ENCODE peak calls at places on chromosomes 7 and 10, in seven cellular contexts. L is GM23248, M is right cardiac atrium, B is upper lobe of right lung, S is ovary, V is pancreas, A is esophagus squamous epithelium. R is an unnamed sample. For H3K4me1, the result is how much of the 10 kb centered on the place peaks cover.

GRCh38 chr7:83655951-83656556 is 7.1 kb upstream of the SEMA3E start:
- DNase-seq in L (peak), M (no peak), B (no peak), S (no peak), V (peak), A (no peak), R (no peak)

GRCh38 chr7:15855726-15856125 is 169.2 kb upstream of the MEOX2 start:
- DNase-seq in L (no peak), M (no peak), B (no peak), S (no peak), V (no peak), A (no peak), R (no peak)

GRCh38 chr10:72239409-72239808 is 23.3 kb upstream of the ASCC1 start:
- DNase-seq in L (no peak), M (no peak), B (no peak), S (no peak), V (no peak), A (no peak), R (no peak)

GRCh38 chr7:157043745-157044144 is 33.3 kb upstream of the MNX1 start:
- DNase-seq in L (peak), M (no peak), B (no peak), S (no peak), V (no peak), A (no peak), R (no peak)

GRCh38 chr7:34723866-34724490 is 66.0 kb downstream of the NPSR1 start:
- DNase-seq in L (no peak), M (no peak), B (no peak), S (no peak), V (no peak), A (no peak), R (no peak)

GRCh38 chr10:10462116-10462515 is 555.6 kb upstream of the CELF2 start:
- DNase-seq in L (no peak), M (no peak), B (no peak), S (no peak), V (no peak), A (no peak), R (no peak)

GRCh38 chr10:88318803-88319202 is 264.3 kb downstream of the RNLS start:
- DNase-seq in L (peak), M (no peak), B (no peak), S (no peak), V (no peak), A (no peak), R (no peak)

GRCh38 chr7:1884583-1885350 is 214.7 kb downstream of the ELFN1 start:
- DNase-seq in L (peak), M (peak), B (no peak), S (no peak), V (no peak), A (no peak), R (no peak)

GRCh38 chr10:51683031-51683830 is 16.2 kb downstream of the CSTF2T start:
- DNase-seq in L (peak), M (no peak), B (no peak), S (no peak), V (no peak), A (no peak), R (no peak)

GRCh38 chr7:27095050-27095896 is 527 bp downstream of the HOXA1 start:
- DNase-seq in L (no peak), M (no peak), B (no peak), S (no peak), V (no peak), A (no peak), R (peak)

GRCh38 chr7:80781561-80781979 is 137.3 kb downstream of the SEMA3C start:
- DNase-seq in L (peak), M (peak), B (no peak), S (no peak), V (no peak), A (no peak), R (no peak)

GRCh38 chr10:78182841-78183240 is 149.2 kb downstream of the RPS24 start:
- DNase-seq in L (no peak), M (no peak), B (no peak), S (no peak), V (no peak), A (no peak), R (no peak)

GRCh38 chr7:9407816-9408215 is 974.4 kb downstream of the NXPH1 start:
- DNase-seq in L (no peak), M (no peak), B (no peak), S (no peak), V (no peak), A (no peak), R (no peak)

GRCh38 chr10:104350146-104350635 is 3.4 kb upstream of the CFAP58 start:
- DNase-seq in L (peak), M (no peak), B (no peak), S (peak), V (no peak), A (no peak), R (peak)

GRCh38 chr10:96524745-96525144 is 11.0 kb upstream of the TLL2 start:
- DNase-seq in L (no peak), M (no peak), B (no peak), S (no peak), V (no peak), A (no peak), R (no peak)

GRCh38 chr7:47253650-47254080 is 328.2 kb downstream of the TNS3 start:
- DNase-seq in L (peak), M (peak), B (no peak), S (peak), V (no peak), A (no peak), R (no peak)

GRCh38 chr7:149199234-149199990 is 4.1 kb downstream of the ZNF282 start:
- DNase-seq in L (peak), M (no peak), B (peak), S (no peak), V (no peak), A (no peak), R (no peak)

GRCh38 chr10:17007381-17007780 is 122.2 kb downstream of the CUBN start:
- DNase-seq in L (no peak), M (no peak), B (no peak), S (no peak), V (no peak), A (no peak), R (no peak)

GRCh38 chr10:62374862-62375710 is 917 bp downstream of the ZNF365 start:
- DNase-seq in L (peak), M (no peak), B (no peak), S (no peak), V (no peak), A (no peak), R (no peak)

GRCh38 chr7:39650676-39651075 is 27.3 kb downstream of the RALA start:
- DNase-seq in L (peak), M (peak), B (no peak), S (no peak), V (no peak), A (no peak), R (no peak)

GRCh38 chr7:20199015-20199737 is 18.0 kb downstream of the MACC1 start:
- DNase-seq in L (peak), M (peak), B (peak), S (no peak), V (peak), A (no peak), R (no peak)

GRCh38 chr10:75739454-75740143 is 308.2 kb downstream of the LRMDA start:
- DNase-seq in L (no peak), M (no peak), B (no peak), S (no peak), V (no peak), A (no peak), R (no peak)

GRCh38 chr10:99917963-99918825 is 91.6 kb downstream of the DNMBP start:
- DNase-seq in L (peak), M (peak), B (peak), S (peak), V (no peak), A (no peak), R (no peak)

GRCh38 chr10:21399392-21400015 is 126.0 kb downstream of the SKIDA1 start:
- DNase-seq in L (peak), M (no peak), B (no peak), S (no peak), V (no peak), A (no peak), R (no peak)

GRCh38 chr10:80924063-80924952 is 386.6 kb downstream of the SH2D4B start:
- DNase-seq in L (peak), M (peak), B (no peak), S (peak), V (peak), A (no peak), R (no peak)

GRCh38 chr10:116211682-116212081 is 61.3 kb downstream of the GFRA1 start:
- DNase-seq in L (peak), M (no peak), B (no peak), S (no peak), V (no peak), A (no peak), R (no peak)

GRCh38 chr7:68720722-68721121 is 877.6 kb upstream of the AUTS2 start:
- DNase-seq in L (no peak), M (no peak), B (no peak), S (no peak), V (no peak), A (no peak), R (no peak)

GRCh38 chr7:108613949-108614381 is 44.3 kb downstream of the DNAJB9 start:
- DNase-seq in L (no peak), M (no peak), B (no peak), S (no peak), V (no peak), A (no peak), R (no peak)

GRCh38 chr10:95421782-95422181 is 131.0 kb upstream of the PDLIM1 start:
- DNase-seq in L (no peak), M (no peak), B (no peak), S (no peak), V (no peak), A (no peak), R (no peak)

GRCh38 chr10:12501324-12501723 is 152.0 kb downstream of the CAMK1D start:
- DNase-seq in L (no peak), M (no peak), B (no peak), S (no peak), V (no peak), A (no peak), R (no peak)

GRCh38 chr7:63789378-63790176 is 209.1 kb upstream of the ZNF722 start:
- DNase-seq in L (no peak), M (peak), B (no peak), S (peak), V (peak), A (no peak), R (no peak)

GRCh38 chr7:4479367-4480039 is 202.6 kb upstream of the FOXK1 start:
- DNase-seq in L (peak), M (no peak), B (no peak), S (no peak), V (peak), A (no peak), R (no peak)

GRCh38 chr10:110414563-110415309 is 83.0 kb upstream of the DUSP5 start:
- DNase-seq in L (peak), M (no peak), B (no peak), S (no peak), V (no peak), A (peak), R (peak)

GRCh38 chr7:135380351-135380750 is 129.6 kb downstream of the CNOT4 start:
- DNase-seq in L (no peak), M (no peak), B (no peak), S (no peak), V (no peak), A (no peak), R (no peak)

GRCh38 chr7:114986181-114986800 is 64.4 kb downstream of the MDFIC start:
- DNase-seq in L (no peak), M (no peak), B (no peak), S (no peak), V (no peak), A (no peak), R (no peak)

GRCh38 chr7:77456711-77457110 is 40.6 kb upstream of the GSAP start:
- DNase-seq in L (no peak), M (no peak), B (no peak), S (no peak), V (no peak), A (no peak), R (no peak)

GRCh38 chr7:80902716-80903308 is 16.0 kb downstream of the SEMA3C start:
- DNase-seq in L (no peak), M (no peak), B (no peak), S (no peak), V (no peak), A (no peak), R (no peak)

DNA sequence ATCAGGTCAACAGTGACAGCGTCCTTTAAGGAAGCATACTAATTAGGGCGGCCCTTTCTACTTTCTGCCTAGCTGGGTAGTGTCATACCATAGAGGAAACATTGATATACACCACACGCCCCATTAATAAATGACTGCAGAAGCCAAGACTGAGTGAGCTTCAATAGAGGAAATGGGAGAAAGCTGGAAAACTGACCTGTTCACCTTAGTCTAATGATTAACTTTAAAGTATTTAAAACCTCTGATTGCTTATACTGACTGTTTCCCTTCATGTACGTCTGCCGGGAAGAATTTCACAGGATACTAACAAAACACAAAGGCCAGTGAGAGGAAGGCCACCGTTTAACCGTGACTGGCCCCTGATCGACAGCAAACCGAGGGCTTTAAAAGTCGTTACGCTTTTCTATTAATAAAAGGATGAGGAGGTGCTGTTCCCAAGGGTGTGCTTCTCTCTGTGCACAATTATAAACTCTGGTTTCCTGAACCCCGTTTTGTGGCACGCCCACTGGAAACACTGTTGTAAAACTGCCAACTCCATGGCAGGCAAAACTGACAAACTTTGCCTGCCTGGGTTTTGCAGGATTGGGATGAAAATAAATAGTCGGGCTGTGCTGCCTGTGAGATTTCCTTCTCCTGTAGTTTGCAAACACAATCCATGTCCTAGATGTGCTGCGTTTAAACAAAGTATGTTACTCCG is 137.6 kb downstream of the NRP1 start:
- DNase-seq in L (no peak), M (no peak), B (no peak), S (no peak), V (peak), A (no peak), R (no peak)
- H3K4me1 ChIP-seq in L (under half), M (under half), B (under half), S (under half), V (under half), A (under half), R (under half)

GRCh38 chr10:22686347-22686746 is 28.0 kb downstream of the PIP4K2A start:
- DNase-seq in L (no peak), M (no peak), B (no peak), S (no peak), V (no peak), A (no peak), R (no peak)
- H3K4me1 ChIP-seq in L (under half), M (under half), B (under half), S (under half), V (under half), A (half or more), R (half or more)

GRCh38 chr10:101064415-101065030 is 2.7 kb downstream of the KAZALD1 start:
- DNase-seq in L (no peak), M (no peak), B (no peak), S (no peak), V (no peak), A (no peak), R (no peak)
- H3K4me1 ChIP-seq in L (under half), M (under half), B (half or more), S (under half), V (under half), A (half or more), R (under half)

GRCh38 chr10:25023278-25023677 is 6.9 kb downstream of the THNSL1 start:
- DNase-seq in L (no peak), M (no peak), B (no peak), S (no peak), V (no peak), A (no peak), R (no peak)
- H3K4me1 ChIP-seq in L (under half), M (under half), B (under half), S (under half), V (under half), A (under half), R (under half)

R was measured in CD8-positive, alpha-beta T cell.